ENCODE peak calls at places on chromosomes 16 and 17, in four cellular contexts. One of them, this sample, is unnamed.

GRCh38 chr17:8831234-8831849 is 32.2 kb upstream of the MFSD6L start:
- DNase-seq in K562: no peak
- DNase-seq in GM12891: no peak
- DNase-seq in GM12878: no peak
- DNase-seq in this sample: no peak

GRCh38 chr16:29950806-29951461 is 10.9 kb upstream of the TMEM219 start:
- DNase-seq in GM12891: no peak
- DNase-seq in GM12878: no peak
- DNase-seq in K562: no peak
- DNase-seq in this sample: no peak

GRCh38 chr17:18257268-18257681 is 1.3 kb downstream of the FLII start:
- DNase-seq in K562: no peak
- DNase-seq in GM12878: no peak
- DNase-seq in GM12891: no peak
- DNase-seq in this sample: no peak

GRCh38 chr17:75894049-75894742 is 2.6 kb downstream of the TRIM65 start:
- DNase-seq in GM12878: no peak
- DNase-seq in GM12891: no peak
- DNase-seq in K562: no peak
- DNase-seq in this sample: no peak

GRCh38 chr16:51155199-51155607 is 4.1 kb upstream of the SALL1 start:
- DNase-seq in GM12878: no peak
- DNase-seq in GM12891: no peak
- DNase-seq in K562: no peak
- DNase-seq in this sample: no peak

GRCh38 chr17:78427140-78427539 is 48.7 kb downstream of the PGS1 start:
- DNase-seq in GM12891: no peak
- DNase-seq in K562: no peak
- DNase-seq in GM12878: no peak
- DNase-seq in this sample: no peak

GRCh38 chr17:45851464-45851863 is 6.8 kb downstream of the SPPL2C start:
- DNase-seq in GM12891: no peak
- DNase-seq in GM12878: no peak
- DNase-seq in K562: no peak
- DNase-seq in this sample: no peak

GRCh38 chr16:30934827-30935557 is 11.6 kb downstream of the FBXL19 start:
- DNase-seq in GM12891: no peak
- DNase-seq in K562: peak; percentile 79
- DNase-seq in GM12878: no peak
- DNase-seq in this sample: peak; percentile 73

GRCh38 chr16:18941471-18941870 is 15.3 kb upstream of the SMG1 start:
- DNase-seq in GM12891: no peak
- DNase-seq in K562: no peak
- DNase-seq in GM12878: no peak
- DNase-seq in this sample: no peak

GRCh38 chr16:87897563-87898505 is 28.5 kb upstream of the SLC7A5 start:
- DNase-seq in GM12878: no peak
- DNase-seq in GM12891: no peak
- DNase-seq in K562: no peak
- DNase-seq in this sample: no peak

GRCh38 chr17:31581022-31581483 is 189.6 kb downstream of the RAB11FIP4 start:
- DNase-seq in K562: no peak
- DNase-seq in GM12891: no peak
- DNase-seq in GM12878: no peak
- DNase-seq in this sample: no peak
- TF ChIP-seq SPI1 in K562: no peak
- TF ChIP-seq SPI1 in GM12891: no peak
- TF ChIP-seq SPI1 in GM12878: no peak
- TF ChIP-seq SPI1 in this sample: no peak

GRCh38 chr17:4734857-4735475 is 3.7 kb downstream of the MED11 start:
- DNase-seq in K562: no peak
- DNase-seq in GM12891: no peak
- DNase-seq in GM12878: no peak
- DNase-seq in this sample: no peak
- TF ChIP-seq SPI1 in K562: no peak
- TF ChIP-seq SPI1 in GM12891: no peak
- TF ChIP-seq SPI1 in GM12878: no peak
- TF ChIP-seq SPI1 in this sample: no peak

DNA sequence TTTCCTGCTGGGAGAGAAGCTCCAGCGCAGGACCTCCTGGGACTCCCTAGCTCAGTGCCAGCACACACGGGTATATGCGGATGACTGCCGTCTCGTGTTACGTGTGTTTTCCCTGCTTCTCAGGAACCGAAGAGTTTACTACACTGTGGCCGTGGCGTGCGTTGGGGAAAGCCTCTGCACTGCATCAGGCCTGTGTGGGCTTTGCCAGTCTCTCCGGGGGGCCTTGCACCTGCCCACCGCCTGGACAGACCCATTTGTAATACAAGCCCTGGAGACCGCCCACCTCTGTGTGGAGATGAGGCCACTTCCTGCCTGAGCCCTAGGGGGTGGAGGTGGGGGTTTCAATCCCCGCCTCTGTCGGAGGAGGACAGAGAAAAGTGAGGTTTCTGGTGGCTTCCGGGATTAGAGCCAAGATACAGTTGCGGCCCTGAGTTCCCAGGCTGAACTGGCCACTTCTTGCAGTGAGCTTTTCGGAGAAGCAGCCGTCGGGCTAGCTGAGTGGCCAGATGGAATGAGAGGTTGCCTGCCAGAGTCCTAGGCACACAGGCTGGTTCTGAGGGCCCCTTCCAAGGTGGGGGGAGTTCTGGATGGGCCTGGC is 43.4 kb upstream of the GSE1 start:
- DNase-seq in GM12878: peak; percentile 74
- DNase-seq in K562: peak; percentile 96
- DNase-seq in GM12891: peak; percentile 93
- DNase-seq in this sample: no peak
- TF ChIP-seq SPI1 in GM12878: peak; percentile 72
- TF ChIP-seq SPI1 in K562: peak; percentile 85
- TF ChIP-seq SPI1 in GM12891: peak; percentile 72
- TF ChIP-seq SPI1 in this sample: peak; percentile 33

DNA sequence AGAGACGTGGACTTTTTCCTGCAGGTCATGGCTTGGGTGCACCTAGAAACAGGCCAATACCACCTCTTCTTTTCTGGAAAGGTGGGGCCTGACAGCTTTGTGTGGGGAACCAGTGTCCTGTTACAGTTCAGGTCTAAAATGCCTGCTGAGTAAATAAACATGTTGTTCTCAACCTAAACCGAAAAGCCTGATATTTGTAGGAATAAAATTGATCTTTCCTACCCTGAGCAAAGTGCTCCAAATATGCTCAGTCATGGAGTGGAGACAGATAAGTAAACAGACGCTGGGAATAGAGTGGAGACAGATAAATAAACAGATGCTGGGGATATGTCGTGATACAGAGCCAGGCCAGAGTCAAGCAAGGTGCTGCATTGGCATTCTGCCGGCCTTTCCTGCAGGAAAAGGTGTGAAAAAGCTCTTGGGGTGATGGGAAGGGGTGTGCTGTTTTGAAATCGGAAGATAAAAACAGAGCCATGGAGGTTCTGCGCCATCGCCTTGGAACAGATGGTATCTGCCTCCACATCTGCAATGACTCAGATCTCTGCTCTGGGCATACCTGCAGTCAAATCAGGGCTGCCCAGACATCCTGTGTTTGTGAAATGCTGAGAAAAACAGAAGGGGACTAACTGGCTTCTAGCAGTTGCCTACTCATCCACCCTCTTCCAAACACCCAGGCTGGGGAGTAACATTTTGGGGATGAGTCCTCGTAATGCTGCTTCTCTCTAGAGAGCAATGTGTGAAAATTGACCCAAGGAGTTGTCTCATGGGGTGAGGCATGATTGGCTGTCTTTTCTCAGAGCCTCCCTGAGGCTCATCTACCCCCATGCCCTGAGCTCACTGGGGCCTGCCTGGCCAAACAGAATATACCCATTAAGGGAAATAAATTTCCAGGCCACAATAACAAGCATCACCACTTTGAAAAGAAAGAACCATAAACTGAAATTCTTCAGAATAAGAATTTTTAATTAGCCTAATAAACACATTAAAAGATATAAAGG is 16.8 kb upstream of the TRPV2 start:
- DNase-seq in GM12891: peak; percentile 28
- DNase-seq in K562: peak; percentile 83
- DNase-seq in GM12878: peak; percentile 35
- DNase-seq in this sample: no peak
- TF ChIP-seq SPI1 in GM12891: no peak
- TF ChIP-seq SPI1 in K562: no peak
- TF ChIP-seq SPI1 in GM12878: no peak
- TF ChIP-seq SPI1 in this sample: no peak

GRCh38 chr16:75113541-75114121 is 2.9 kb downstream of the LDHD start:
- DNase-seq in GM12878: no peak
- DNase-seq in K562: no peak
- DNase-seq in GM12891: no peak
- DNase-seq in this sample: no peak

GRCh38 chr16:75114946-75115825 is 1.4 kb downstream of the LDHD start:
- DNase-seq in GM12878: no peak
- DNase-seq in K562: no peak
- DNase-seq in GM12891: no peak
- DNase-seq in this sample: no peak

GRCh38 chr16:75114179-75114945 is 2.2 kb downstream of the LDHD start:
- DNase-seq in GM12891: no peak
- DNase-seq in K562: no peak
- DNase-seq in GM12878: no peak
- DNase-seq in this sample: no peak

GRCh38 chr16:75116911-75117245 is 298 bp upstream of the LDHD start:
- DNase-seq in GM12878: no peak
- DNase-seq in GM12891: no peak
- DNase-seq in K562: no peak
- DNase-seq in this sample: no peak

DNA sequence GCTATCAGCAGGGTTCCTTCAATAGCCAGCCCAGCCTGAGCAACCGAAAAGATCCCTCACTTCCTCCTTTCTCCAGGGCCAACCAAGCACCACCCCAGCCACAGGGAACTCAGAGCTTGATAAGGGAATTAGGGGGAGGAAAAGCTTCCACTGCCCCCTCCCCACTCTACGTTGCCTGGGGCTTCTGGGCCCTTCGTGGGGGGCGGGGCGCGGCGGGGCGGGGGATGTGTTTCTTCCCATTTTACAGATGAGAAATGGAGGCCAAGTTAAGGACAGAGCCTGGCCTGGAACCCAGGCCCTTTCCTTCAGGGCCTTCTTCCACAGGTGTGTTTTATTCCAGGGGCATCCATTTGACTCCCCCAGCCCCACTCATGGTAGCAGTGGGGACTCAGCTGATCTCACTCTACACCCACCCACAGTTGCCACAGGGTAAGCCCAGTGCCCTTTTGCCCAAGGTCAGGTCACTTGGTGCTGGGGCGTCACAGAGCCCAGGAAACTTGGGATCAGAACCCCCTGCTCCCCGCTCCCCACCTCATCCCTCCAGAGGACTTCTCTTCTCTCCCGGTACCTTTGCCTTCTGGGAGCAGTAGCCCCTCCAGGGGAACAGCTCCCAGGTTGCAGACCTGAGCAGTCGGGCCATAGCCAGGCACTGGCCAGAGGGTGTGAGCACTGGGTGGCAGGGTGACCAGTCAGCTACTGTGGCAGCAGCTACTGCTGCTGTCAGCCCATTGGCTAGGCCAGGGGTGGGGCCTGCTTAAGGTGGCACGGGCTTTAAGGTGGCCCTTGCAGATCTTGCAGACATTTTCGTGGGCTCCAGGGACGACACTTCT is at the start of gene LDHD:
- DNase-seq in GM12891: no peak
- DNase-seq in K562: peak; percentile 55
- DNase-seq in GM12878: no peak
- DNase-seq in this sample: no peak
- TF ChIP-seq SPI1 in GM12891: peak; percentile 37
- TF ChIP-seq SPI1 in K562: peak; percentile 95
- TF ChIP-seq SPI1 in GM12878: peak; percentile 20
- TF ChIP-seq SPI1 in this sample: peak; percentile 91

GRCh38 chr17:15233022-15233805 is 31.9 kb downstream of the PMP22 start:
- DNase-seq in GM12891: no peak
- DNase-seq in K562: peak; percentile 60
- DNase-seq in GM12878: no peak
- DNase-seq in this sample: no peak
- TF ChIP-seq SPI1 in GM12891: no peak
- TF ChIP-seq SPI1 in K562: no peak
- TF ChIP-seq SPI1 in GM12878: no peak
- TF ChIP-seq SPI1 in this sample: no peak

DNA sequence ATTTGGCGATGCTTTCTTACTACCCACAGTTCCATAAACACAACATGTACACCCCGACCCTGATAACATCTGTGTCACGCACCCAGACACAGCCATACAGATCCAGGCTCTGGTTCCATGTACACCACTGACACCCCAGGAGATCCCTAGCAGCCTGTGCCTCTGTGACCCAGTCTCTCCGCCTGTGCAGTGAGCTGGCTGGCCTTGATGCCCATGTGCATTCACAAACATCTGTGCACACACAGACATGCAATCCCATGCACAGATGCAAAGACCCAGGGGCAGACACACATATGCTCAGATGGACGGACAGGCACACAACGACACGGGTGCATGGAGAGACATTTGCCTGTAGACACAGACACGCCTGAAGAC is 4.1 kb downstream of the CCDC102A start:
- DNase-seq in GM12878: no peak
- DNase-seq in K562: no peak
- DNase-seq in GM12891: no peak
- DNase-seq in this sample: no peak
- TF ChIP-seq SPI1 in GM12878: no peak
- TF ChIP-seq SPI1 in K562: no peak
- TF ChIP-seq SPI1 in GM12891: no peak
- TF ChIP-seq SPI1 in this sample: no peak

DNA sequence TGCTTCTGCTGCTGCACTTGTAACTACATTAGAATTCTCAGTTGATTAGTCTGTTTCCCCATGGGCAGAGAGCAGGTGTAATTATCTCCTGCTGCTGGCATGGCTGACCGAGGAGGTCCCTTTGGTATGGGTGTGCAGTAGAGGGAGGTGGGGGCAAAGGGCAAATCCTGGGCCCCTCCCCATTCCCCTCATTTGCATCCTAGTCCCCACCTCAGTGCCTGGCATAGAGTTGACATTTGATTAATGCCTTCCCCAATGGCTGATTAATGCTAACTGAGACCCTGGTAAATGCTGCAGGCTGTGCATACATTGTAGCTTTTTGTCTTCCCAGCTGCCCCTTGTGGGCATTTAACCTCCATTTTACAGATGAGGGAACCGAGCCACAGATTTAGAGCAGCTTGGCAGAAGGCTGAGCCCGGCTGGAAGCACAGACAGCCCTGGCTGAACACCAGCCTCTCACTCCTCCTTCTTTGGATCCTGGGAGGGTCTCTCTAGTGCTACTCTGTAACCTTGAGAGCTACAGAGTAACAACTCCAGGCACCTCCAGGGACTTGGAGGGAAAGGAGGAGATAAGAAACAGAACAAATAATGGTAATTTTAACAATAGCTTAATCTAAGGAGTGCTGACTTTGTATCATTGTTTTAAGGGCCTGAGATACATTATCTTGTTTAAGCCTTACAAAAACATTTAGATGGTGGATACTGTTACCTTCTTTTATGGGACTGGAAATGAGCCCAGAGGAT is 5.1 kb downstream of the PLCG2 start:
- DNase-seq in GM12891: no peak
- DNase-seq in GM12878: no peak
- DNase-seq in K562: no peak
- DNase-seq in this sample: no peak
- TF ChIP-seq SPI1 in GM12891: no peak
- TF ChIP-seq SPI1 in GM12878: no peak
- TF ChIP-seq SPI1 in K562: no peak
- TF ChIP-seq SPI1 in this sample: no peak

GRCh38 chr16:268141-269053 is 7.3 kb downstream of the RGS11 start:
- DNase-seq in GM12878: no peak
- DNase-seq in GM12891: no peak
- DNase-seq in K562: no peak
- DNase-seq in this sample: no peak
- TF ChIP-seq SPI1 in GM12878: no peak
- TF ChIP-seq SPI1 in GM12891: no peak
- TF ChIP-seq SPI1 in K562: no peak
- TF ChIP-seq SPI1 in this sample: no peak

This sample was measured in HL-60.